ENCODE peak calls at places on chromosomes 6 and 20, in eight cellular contexts. F is anterior cingulate cortex; G is GM04504; U is colonic mucosa; O is stimulated activated CD4-positive, alpha-beta T cell treated with anti-CD3 and anti-CD28 coated beads, Interleukin-2, amount 100 ng/mL, for 48 hours; D is ovary; L is NCI-H1417 treated with DMSO at 0.1 percent for 48 hours; T is neural progenitor cell. H is an unnamed sample.

GRCh38 chr20:59777321-59777705 is 156.1 kb downstream of the SYCP2 start:
- DNase-seq in O (no peak), U (peak; percentile 22), D (no peak), L (no peak), F (no peak), G (no peak), T (no peak), H (no peak)

GRCh38 chr6:163825033-163825432 is 410.5 kb downstream of the QKI start:
- DNase-seq in L (no peak), O (no peak), G (no peak), T (no peak), F (no peak), U (no peak), D (no peak), H (no peak)

GRCh38 chr20:6837730-6838129 is 70.2 kb downstream of the BMP2 start:
- DNase-seq in D (no peak), U (no peak), T (no peak), O (no peak), L (no peak), F (no peak), G (no peak), H (no peak)

GRCh38 chr20:14525439-14525838 is 188.0 kb upstream of the FLRT3 start:
- DNase-seq in D (no peak), T (no peak), F (no peak), U (no peak), L (no peak), G (no peak), O (no peak), H (no peak)

GRCh38 chr6:158211273-158212055 is 43.3 kb downstream of the GTF2H5 start:
- DNase-seq in D (no peak), U (no peak), O (no peak), F (no peak), G (peak; percentile 21), L (no peak), T (no peak), H (no peak)

GRCh38 chr6:56490994-56491393 is 151.7 kb downstream of the DST start:
- DNase-seq in F (no peak), G (peak; percentile 19), L (no peak), D (no peak), T (no peak), O (no peak), U (no peak), H (peak; percentile 49)

GRCh38 chr20:40438161-40438835 is 250.7 kb downstream of the MAFB start:
- DNase-seq in G (no peak), O (no peak), F (no peak), D (no peak), U (no peak), T (no peak), L (no peak), H (no peak)

GRCh38 chr20:1822564-1823420 is 72.4 kb upstream of the SIRPA start:
- DNase-seq in D (no peak), T (no peak), G (no peak), O (no peak), L (no peak), U (no peak), F (no peak), H (no peak)

GRCh38 chr6:1912731-1913130 is 303.0 kb downstream of the FOXC1 start:
- DNase-seq in F (no peak), T (no peak), L (no peak), U (no peak), O (no peak), G (no peak), D (no peak), H (no peak)

GRCh38 chr20:44460795-44461141 is 14.9 kb upstream of the TTPAL start:
- DNase-seq in O (no peak), U (peak; percentile 65), L (no peak), G (no peak), D (no peak), T (peak; percentile 46), F (no peak), H (no peak)

GRCh38 chr6:18343741-18344140 is 43.4 kb upstream of the RNF144B start:
- DNase-seq in L (no peak), F (no peak), D (no peak), G (no peak), U (no peak), O (no peak), T (no peak), H (peak; percentile 14)

GRCh38 chr6:4358414-4359107 is 223.2 kb upstream of the ECI2 start:
- DNase-seq in F (peak; percentile 82), U (peak; percentile 92), L (no peak), O (peak; percentile 27), G (peak; percentile 100), D (peak; percentile 71), T (peak; percentile 24), H (peak; percentile 98)

GRCh38 chr6:93964926-93965325 is 545.6 kb upstream of the EPHA7 start:
- DNase-seq in F (no peak), T (no peak), O (no peak), U (no peak), L (no peak), D (no peak), G (no peak), H (no peak)

GRCh38 chr6:150485559-150486517 is 113.8 kb upstream of the PLEKHG1 start:
- DNase-seq in L (no peak), U (no peak), F (no peak), G (no peak), T (no peak), D (no peak), O (no peak), H (no peak)